ENCODE peak calls at places on chromosomes 16 and 17, in seven cellular contexts. H is stomach; M is MCF 10A; Y is glutamatergic neuron; O is neural progenitor cell; P is CD4-positive, alpha-beta T cell; G is left ventricle myocardium inferior. W is an unnamed sample.

GRCh38 chr17:39750131-39751015 is 12.6 kb downstream of the GRB7 start:
- DNase-seq in H (no peak), G (no peak), Y (no peak), O (no peak), M (peak; percentile 65), P (no peak), W (peak; percentile 80)

GRCh38 chr17:4941027-4941610 is 1.1 kb downstream of the RNF167 start:
- DNase-seq in P (no peak), O (no peak), H (no peak), Y (no peak), M (no peak), G (no peak), W (no peak)

GRCh38 chr16:69927056-69927757 is 23.9 kb upstream of the CLEC18A start:
- DNase-seq in Y (peak; percentile 56), O (no peak), H (no peak), G (peak; percentile 68), P (no peak), M (no peak), W (peak; percentile 94)

GRCh38 chr17:48060249-48060648 is 12.1 kb downstream of the NFE2L1 start:
- DNase-seq in O (no peak), Y (no peak), G (no peak), P (no peak), H (no peak), M (no peak), W (no peak)

GRCh38 chr17:306536-307294 is 45.9 kb downstream of the RPH3AL start:
- DNase-seq in P (no peak), O (no peak), Y (peak; percentile 14), G (no peak), M (no peak), H (no peak), W (no peak)

GRCh38 chr17:77959926-77960521 is 1.5 kb downstream of the TNRC6C start:
- DNase-seq in P (no peak), H (no peak), Y (no peak), O (peak; percentile 53), M (no peak), G (no peak), W (peak; percentile 69)

GRCh38 chr17:39094607-39095308 is 56.7 kb downstream of the PLXDC1 start:
- DNase-seq in P (no peak), M (no peak), O (no peak), H (no peak), Y (no peak), G (no peak), W (no peak)

GRCh38 chr17:71496552-71496951 is 624.3 kb upstream of the SOX9 start:
- DNase-seq in M (no peak), G (no peak), P (no peak), H (no peak), Y (no peak), O (no peak), W (no peak)

GRCh38 chr17:12068946-12069345 is 48.3 kb downstream of the MAP2K4 start:
- DNase-seq in P (no peak), G (no peak), O (no peak), M (no peak), Y (no peak), H (no peak), W (no peak)

GRCh38 chr17:35087731-35088646 is 24.5 kb upstream of the RFFL start:
- DNase-seq in M (peak; percentile 50), H (peak; percentile 58), Y (peak; percentile 50), G (peak; percentile 46), O (no peak), P (no peak), W (peak; percentile 70)

GRCh38 chr17:68398731-68399637 is 58.3 kb downstream of the WIPI1 start:
- DNase-seq in Y (peak; percentile 68), M (peak; percentile 82), G (peak; percentile 49), O (peak; percentile 84), H (peak; percentile 60), P (no peak), W (peak; percentile 71)

GRCh38 chr16:28193530-28194423 is 18.0 kb downstream of the XPO6 start:
- DNase-seq in Y (no peak), G (no peak), M (peak; percentile 62), H (no peak), O (no peak), P (no peak), W (peak; percentile 85)

GRCh38 chr17:55134486-55135157 is 130.1 kb upstream of the HLF start:
- DNase-seq in H (no peak), G (no peak), M (no peak), P (no peak), O (no peak), Y (no peak), W (no peak)

GRCh38 chr16:84194470-84195200 is 3.7 kb downstream of the ADAD2 start:
- DNase-seq in M (no peak), G (no peak), Y (peak; percentile 74), P (peak; percentile 48), H (no peak), O (no peak), W (no peak)

GRCh38 chr17:17993852-17994251 is 21.2 kb downstream of the DRC3 start:
- DNase-seq in Y (no peak), G (no peak), O (no peak), M (no peak), P (no peak), H (no peak), W (no peak)

GRCh38 chr17:46125831-46126230 is 67.4 kb downstream of the KANSL1 start:
- DNase-seq in H (no peak), O (no peak), M (no peak), G (no peak), P (no peak), Y (no peak), W (no peak)

GRCh38 chr16:85447657-85448313 is 165.3 kb upstream of the GSE1 start:
- DNase-seq in G (no peak), Y (no peak), M (no peak), O (no peak), P (no peak), H (no peak), W (no peak)

GRCh38 chr16:67342616-67343015 is 16.0 kb downstream of the LRRC36 start:
- DNase-seq in O (no peak), G (no peak), Y (no peak), H (no peak), P (no peak), M (no peak), W (no peak)

GRCh38 chr16:67336646-67337045 is 10.0 kb downstream of the LRRC36 start:
- DNase-seq in O (no peak), H (no peak), Y (no peak), P (no peak), G (no peak), M (no peak), W (no peak)

GRCh38 chr16:67336111-67336510 is 9.5 kb downstream of the LRRC36 start:
- DNase-seq in H (no peak), G (no peak), P (no peak), O (no peak), Y (no peak), M (no peak), W (no peak)

GRCh38 chr16:67341250-67341649 is 14.6 kb downstream of the LRRC36 start:
- DNase-seq in P (no peak), O (no peak), M (no peak), G (no peak), Y (no peak), H (no peak), W (no peak)

DNA sequence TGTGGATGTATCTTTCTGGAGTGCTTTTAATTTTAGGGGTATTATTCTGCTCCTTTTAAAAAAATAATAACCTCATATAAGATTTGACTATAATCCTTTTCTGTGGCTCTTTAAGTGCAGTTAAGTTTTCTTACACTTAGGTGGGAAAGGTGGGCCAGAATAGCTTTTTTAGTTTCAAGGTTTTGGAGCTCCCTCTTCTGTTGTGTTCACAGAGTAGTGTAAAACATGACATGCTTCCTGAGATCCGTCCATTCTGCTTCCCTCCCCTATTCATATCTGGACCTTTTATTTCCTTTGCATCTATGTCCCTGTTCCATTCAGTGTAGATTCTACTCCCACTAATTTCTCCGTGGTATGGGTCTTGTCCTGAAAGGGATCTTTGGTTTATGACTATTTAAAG is 12.8 kb downstream of the LRRC36 start:
- DNase-seq in P (no peak), O (no peak), M (peak; percentile 23), Y (no peak), G (no peak), H (no peak), W (peak; percentile 49)
- TF ChIP-seq CTCF in P (no peak), O (peak; percentile 11), M (peak; percentile 24), Y (no peak), G (peak; percentile 14), H (no peak), W (peak; percentile 33)

GRCh38 chr17:59892251-59892848 is 393 bp downstream of the TUBD1 start:
- DNase-seq in H (no peak), M (no peak), Y (no peak), P (no peak), O (no peak), G (no peak), W (no peak)
- TF ChIP-seq CTCF in H (no peak), M (no peak), Y (no peak), P (no peak), O (no peak), G (no peak), W (no peak)

DNA sequence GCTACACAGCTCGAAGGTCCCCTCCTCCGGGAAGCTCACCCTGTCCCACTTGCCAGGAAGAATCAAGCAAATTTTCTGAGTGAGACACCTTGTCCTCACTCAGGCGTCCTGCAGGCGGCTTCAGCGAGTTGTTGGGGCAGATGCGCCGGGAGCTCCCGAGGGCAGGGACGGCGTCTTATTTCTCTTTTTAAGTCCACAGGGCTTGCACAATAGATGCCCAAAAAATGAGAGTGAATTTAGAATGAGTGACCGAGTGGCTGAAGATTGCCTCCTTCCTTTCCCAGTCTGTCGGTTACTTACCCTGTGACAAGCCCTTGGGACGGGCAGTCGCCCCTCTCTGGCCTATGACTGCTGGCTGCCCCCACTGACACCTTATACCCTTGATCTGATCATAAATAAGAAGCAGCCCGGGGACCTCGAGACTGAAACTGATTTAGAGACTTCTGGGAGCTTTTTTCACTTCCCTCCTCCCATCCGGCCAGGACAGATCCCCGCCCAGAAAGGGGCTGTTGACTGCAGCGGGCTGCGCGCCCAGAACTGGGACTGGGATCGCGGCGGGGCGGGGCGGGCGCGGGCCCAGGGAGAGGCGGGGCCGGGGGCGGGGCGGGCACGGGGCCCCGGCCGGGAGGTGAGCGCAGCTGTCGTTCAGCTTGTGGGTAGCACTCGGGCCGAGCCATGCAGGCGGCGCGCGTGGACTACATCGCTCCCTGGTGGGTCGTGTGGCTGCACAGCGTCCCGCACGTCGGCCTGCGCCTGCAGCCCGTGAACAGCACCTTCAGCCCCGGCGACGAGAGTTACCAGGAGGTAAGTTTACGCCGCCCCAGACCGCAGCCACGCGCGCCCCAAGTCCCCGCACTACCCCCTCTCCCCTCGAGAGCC is at the start of gene TTYH2:
- DNase-seq in M (peak; percentile 87), H (peak; percentile 88), O (peak; percentile 89), P (peak; percentile 75), Y (peak; percentile 86), G (peak; percentile 89), W (peak; percentile 93)
- TF ChIP-seq CTCF in M (peak; percentile 18), H (no peak), O (peak; percentile 29), P (peak; percentile 37), Y (no peak), G (peak; percentile 22), W (peak; percentile 47)

DNA sequence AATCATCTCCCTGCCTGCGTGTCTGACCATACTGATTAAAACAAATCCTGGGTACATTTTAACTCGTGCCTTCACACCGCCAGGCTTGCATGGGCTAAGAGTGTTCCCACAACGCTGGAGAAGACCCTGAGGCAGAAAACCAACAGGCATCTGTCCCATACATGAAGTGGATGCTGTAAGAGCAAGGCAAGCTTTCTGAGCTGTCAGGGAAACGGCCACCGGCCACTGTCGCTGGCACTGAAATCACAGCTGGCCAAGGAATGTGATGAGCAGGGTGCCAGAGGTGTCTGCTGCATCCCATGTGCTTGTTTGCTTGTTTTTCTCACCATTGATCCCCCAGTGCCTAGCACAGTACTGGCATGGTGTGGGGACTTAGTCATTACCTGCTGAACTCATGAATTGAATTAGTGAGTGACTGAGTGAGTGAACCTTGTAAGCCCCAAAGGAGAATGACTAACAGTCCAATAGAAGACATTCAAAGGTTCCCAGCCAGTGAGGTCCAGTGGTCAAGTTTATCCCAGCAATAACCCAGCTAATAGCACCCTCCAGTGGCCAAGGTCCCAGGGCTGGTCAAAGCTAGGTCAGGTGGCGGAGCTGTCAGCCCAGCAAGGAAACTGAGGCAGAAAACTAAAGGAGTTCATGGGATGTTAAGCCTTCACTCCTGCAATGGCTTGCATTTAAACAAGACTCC is 92.7 kb upstream of the CDH5 start:
- DNase-seq in O (no peak), P (no peak), M (peak; percentile 43), H (no peak), Y (no peak), G (no peak), W (peak; percentile 52)
- TF ChIP-seq CTCF in O (peak; percentile 27), P (no peak), M (no peak), H (no peak), Y (no peak), G (no peak), W (peak; percentile 47)

W was measured in cardiac muscle cell.